ENCODE peak calls at places on chromosome 2, in five cellular contexts. T is HL-60, N is SJSA1, H is thoracic aorta, E is AG04450. I is an unnamed sample.

GRCh38 chr2:155266579-155266978 is 568.1 kb downstream of the KCNJ3 start:
- DNase-seq in H (no peak), N (no peak), T (no peak), E (no peak), I (no peak)

GRCh38 chr2:230408244-230408842 is 7.7 kb upstream of the SP100 start:
- DNase-seq in T (no peak), H (no peak), E (no peak), N (peak; percentile 47), I (no peak)

GRCh38 chr2:186201371-186201770 is 284.7 kb upstream of the ZC3H15 start:
- DNase-seq in T (no peak), E (no peak), H (no peak), N (no peak), I (no peak)

GRCh38 chr2:183035954-183036669 is 2.1 kb downstream of the NCKAP1 start:
- DNase-seq in E (no peak), T (no peak), H (no peak), N (peak; percentile 13), I (no peak)

GRCh38 chr2:357811-358210 is 69.9 kb upstream of the ALKAL2 start:
- DNase-seq in H (no peak), T (no peak), E (no peak), N (no peak), I (no peak)

GRCh38 chr2:128773641-128774319 is 455.1 kb upstream of the HS6ST1 start:
- DNase-seq in T (no peak), N (no peak), H (no peak), E (no peak), I (no peak)

GRCh38 chr2:48531141-48531648 is 1.2 kb downstream of the STON1 start:
- DNase-seq in T (no peak), E (no peak), N (peak; percentile 94), H (no peak), I (no peak)

GRCh38 chr2:242060212-242060835 is 190.8 kb downstream of the RTP5 start:
- DNase-seq in H (no peak), E (peak; percentile 21), N (no peak), T (no peak), I (no peak)

GRCh38 chr2:162821176-162821575 is 17.4 kb downstream of the KCNH7 start:
- DNase-seq in N (peak; percentile 31), E (no peak), H (no peak), T (no peak), I (no peak)

GRCh38 chr2:105887246-105887645 is 142.5 kb downstream of the NCK2 start:
- DNase-seq in H (no peak), E (no peak), T (no peak), N (no peak), I (no peak)

GRCh38 chr2:105886680-105887079 is 142.0 kb downstream of the NCK2 start:
- DNase-seq in T (no peak), E (no peak), H (no peak), N (no peak), I (no peak)

GRCh38 chr2:105883911-105884694 is 139.4 kb downstream of the NCK2 start:
- DNase-seq in N (no peak), T (no peak), H (no peak), E (no peak), I (no peak)

GRCh38 chr2:105885456-105885855 is 140.7 kb downstream of the NCK2 start:
- DNase-seq in N (no peak), E (no peak), T (no peak), H (no peak), I (no peak)

GRCh38 chr2:105886029-105886454 is 141.3 kb downstream of the NCK2 start:
- DNase-seq in E (peak; percentile 39), H (no peak), N (no peak), T (no peak), I (no peak)
- H3K27ac ChIP-seq in E (no peak overlapping the region), H (peak overlapping the region; percentile 44), N (no peak overlapping the region), T (no peak overlapping the region), I (no peak overlapping the region)

DNA sequence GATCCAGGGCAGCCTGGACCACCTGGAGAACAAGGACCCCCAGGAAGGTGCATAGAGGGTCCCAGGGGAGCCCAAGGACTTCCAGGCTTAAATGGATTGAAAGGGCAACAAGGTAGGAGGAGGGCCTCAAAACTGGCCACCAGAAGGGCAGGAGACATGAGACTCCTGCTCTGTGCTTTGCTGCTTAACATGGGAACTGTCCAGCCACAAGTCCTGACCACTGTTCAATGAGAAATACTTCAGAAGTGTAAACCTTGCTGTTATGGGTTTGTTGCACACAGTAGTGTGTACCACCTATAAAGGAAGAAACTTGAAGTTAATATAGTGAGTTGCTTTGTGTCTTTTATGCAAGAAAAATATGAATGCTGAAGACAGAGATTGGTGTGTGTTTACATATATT is 44.2 kb upstream of the MFF start:
- DNase-seq in T (no peak), E (no peak), H (no peak), N (no peak), I (no peak)
- H3K27ac ChIP-seq in T (no peak overlapping the region), E (no peak overlapping the region), H (no peak overlapping the region), N (no peak overlapping the region), I (no peak overlapping the region)

GRCh38 chr2:88622307-88622706 is 5.0 kb downstream of the EIF2AK3 start:
- DNase-seq in E (no peak), T (no peak), H (no peak), N (no peak), I (no peak)
- H3K27ac ChIP-seq in E (no peak overlapping the region), T (no peak overlapping the region), H (no peak overlapping the region), N (no peak overlapping the region), I (no peak overlapping the region)

GRCh38 chr2:69159988-69160387 is 147.0 kb downstream of the ANTXR1 start:
- DNase-seq in H (no peak), T (no peak), N (no peak), E (no peak), I (no peak)
- H3K27ac ChIP-seq in H (peak overlapping the region; percentile 0), T (no peak overlapping the region), N (no peak overlapping the region), E (no peak overlapping the region), I (no peak overlapping the region)

GRCh38 chr2:38461470-38461869 is 84.4 kb upstream of the ATL2 start:
- DNase-seq in T (no peak), N (no peak), H (no peak), E (no peak), I (no peak)
- H3K27ac ChIP-seq in T (no peak overlapping the region), N (no peak overlapping the region), H (no peak overlapping the region), E (no peak overlapping the region), I (no peak overlapping the region)

GRCh38 chr2:221571108-221571390 is 1.1 kb downstream of the EPHA4 start:
- DNase-seq in N (no peak), E (no peak), H (no peak), T (no peak), I (no peak)
- H3K27ac ChIP-seq in N (no peak overlapping the region), E (no peak overlapping the region), H (no peak overlapping the region), T (no peak overlapping the region), I (no peak overlapping the region)

DNA sequence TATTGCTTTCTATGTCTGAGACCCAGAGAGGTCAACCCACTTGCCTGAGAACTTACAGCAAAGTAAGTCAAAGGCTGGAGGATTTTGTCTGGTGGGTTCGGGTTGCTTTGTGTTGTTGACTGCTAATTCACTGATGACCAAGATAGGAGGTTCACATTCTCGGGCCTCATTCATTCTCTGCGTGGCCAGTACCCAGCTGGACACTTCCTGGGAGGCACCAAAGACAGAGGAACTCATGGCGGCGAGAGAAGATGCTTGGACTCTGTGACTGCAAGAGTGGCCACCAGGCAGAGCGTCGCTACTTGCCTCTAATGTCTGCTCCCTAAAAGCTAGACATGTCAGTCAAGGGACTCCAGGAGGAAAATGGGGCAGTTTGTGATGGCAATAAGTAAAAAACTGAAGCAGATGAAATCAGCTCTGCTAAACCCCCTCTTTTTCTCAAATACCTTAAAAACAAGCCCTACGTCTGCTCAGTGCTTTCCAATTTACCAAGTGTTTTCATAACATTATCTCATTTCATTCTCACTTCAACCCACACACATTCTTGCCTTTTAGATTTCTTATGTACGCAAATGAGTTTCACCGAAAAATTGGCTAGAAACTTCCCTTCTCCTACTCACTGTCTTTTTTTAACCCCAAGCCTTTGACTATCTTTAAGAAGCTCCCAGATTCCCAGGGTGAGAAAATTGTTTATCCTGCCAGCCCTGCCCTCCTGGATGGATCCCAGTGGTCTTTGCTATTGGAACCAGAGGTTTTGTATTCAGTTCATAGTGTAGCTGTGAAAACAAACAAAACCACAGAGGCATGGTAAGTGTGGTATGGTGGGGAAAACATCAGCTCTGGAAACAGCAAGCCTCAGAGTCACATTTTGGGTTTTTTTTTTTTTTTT is 4.9 kb upstream of the LBH start:
- DNase-seq in H (no peak), E (no peak), T (no peak), N (peak; percentile 74), I (no peak)
- H3K27ac ChIP-seq in H (peak overlapping the region; percentile 86), E (peak overlapping the region; percentile 94), T (no peak overlapping the region), N (peak overlapping the region; percentile 36), I (no peak overlapping the region)

GRCh38 chr2:43074052-43074451 is 152.4 kb downstream of the ZFP36L2 start:
- DNase-seq in E (no peak), H (no peak), N (no peak), T (no peak), I (no peak)

GRCh38 chr2:43075906-43076585 is 150.4 kb downstream of the ZFP36L2 start:
- DNase-seq in T (no peak), N (peak; percentile 91), H (no peak), E (no peak), I (no peak)

GRCh38 chr2:43076676-43077075 is 149.7 kb downstream of the ZFP36L2 start:
- DNase-seq in N (no peak), T (no peak), H (no peak), E (no peak), I (no peak)

GRCh38 chr2:43074592-43075053 is 151.8 kb downstream of the ZFP36L2 start:
- DNase-seq in H (no peak), N (no peak), T (no peak), E (no peak), I (no peak)

DNA sequence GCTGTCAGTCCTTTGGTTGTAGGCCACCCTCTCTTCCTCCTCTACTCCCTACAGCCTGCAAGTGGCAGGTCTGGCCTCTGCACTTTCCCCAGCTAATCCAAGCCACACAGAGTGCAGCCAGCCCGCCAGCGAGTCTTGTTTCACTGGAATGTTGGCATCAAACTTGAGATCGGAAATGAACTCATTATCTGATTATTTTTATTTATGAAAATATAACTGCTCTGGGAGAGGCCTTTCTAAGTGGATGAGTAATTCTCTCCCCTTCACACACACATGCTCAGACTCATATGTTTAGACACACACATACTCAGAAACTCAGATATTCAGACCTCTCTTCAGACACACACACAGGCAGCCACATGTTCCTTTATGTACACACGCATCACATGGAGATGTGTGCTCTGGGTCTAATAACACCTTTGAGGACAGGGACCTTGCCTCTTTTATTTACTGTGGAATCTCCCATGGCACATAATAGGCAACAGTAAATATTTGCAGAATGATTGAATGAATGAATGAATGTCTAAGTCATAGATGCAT is 151.3 kb downstream of the ZFP36L2 start:
- DNase-seq in H (peak; percentile 72), N (peak; percentile 97), E (peak; percentile 92), T (no peak), I (no peak)
- H3K27ac ChIP-seq in H (peak overlapping the region; percentile 97), N (peak overlapping the region; percentile 90), E (peak overlapping the region; percentile 97), T (no peak overlapping the region), I (no peak overlapping the region)